ENCODE peak calls at places on chromosomes 2 and 18, in five cellular contexts. W is stimulated activated naive CD8-positive, alpha-beta T cell treated with anti-CD3 and anti-CD28 coated beads, Interleukin-15, Interleukin-2, amounts not matched to agents 100 U/mL and 50 U/mL, for 24 hours; J is GM20000; A is pons; V is GDM1. F is an unnamed sample.

GRCh38 chr2:37443082-37443481 is 98.7 kb downstream of the QPCT start:
- DNase-seq in J (no peak), A (no peak), W (no peak), V (no peak), F (no peak)

GRCh38 chr2:121771976-121772742 is 16.7 kb downstream of the TSN start:
- DNase-seq in W (no peak), J (no peak), V (no peak), A (no peak), F (no peak)

GRCh38 chr2:176081993-176082884 is 1.5 kb downstream of the EVX2 start:
- DNase-seq in V (no peak), W (no peak), A (no peak), J (no peak), F (no peak)

GRCh38 chr2:135987441-135987840 is 2.0 kb upstream of the DARS1 start:
- DNase-seq in V (no peak), J (no peak), A (no peak), W (no peak), F (no peak)

GRCh38 chr2:7194950-7195349 is 277.7 kb downstream of the RNF144A start:
- DNase-seq in V (no peak), A (no peak), J (no peak), W (no peak), F (no peak)

GRCh38 chr2:144140896-144141295 is 379.0 kb downstream of the ZEB2 start:
- DNase-seq in V (no peak), A (no peak), W (no peak), J (no peak), F (no peak)

GRCh38 chr2:2291500-2292260 is 39.4 kb downstream of the MYT1L start:
- DNase-seq in A (no peak), V (no peak), W (no peak), J (no peak), F (peak)

GRCh38 chr2:69571189-69571588 is 72.3 kb downstream of the AAK1 start:
- DNase-seq in J (no peak), A (no peak), W (no peak), V (no peak), F (no peak)

GRCh38 chr18:41462946-41463345 is 492.1 kb upstream of the PIK3C3 start:
- DNase-seq in A (no peak), W (no peak), J (no peak), V (no peak), F (no peak)

GRCh38 chr2:146837857-146838256 is 1007.0 kb upstream of the ACVR2A start:
- DNase-seq in A (no peak), J (no peak), V (no peak), W (no peak), F (no peak)

GRCh38 chr2:66271777-66272176 is 163.1 kb upstream of the MEIS1 start:
- DNase-seq in A (no peak), J (no peak), V (no peak), W (no peak), F (no peak)

GRCh38 chr2:201257381-201257940 is 2.9 kb upstream of the CASP8 start:
- DNase-seq in J (peak), V (peak), A (peak), W (peak), F (peak)

GRCh38 chr2:25257032-25257455 is 84.7 kb downstream of the DNMT3A start:
- DNase-seq in J (no peak), V (no peak), A (peak), W (no peak), F (peak)

GRCh38 chr18:58866261-58867232 is 1.9 kb downstream of the ZNF532 start:
- DNase-seq in W (no peak), J (no peak), A (no peak), V (no peak), F (peak)

GRCh38 chr2:65228249-65228750 is 669 bp downstream of the ACTR2 start:
- DNase-seq in J (peak), A (peak), V (peak), W (no peak), F (peak)

GRCh38 chr2:3575534-3576324 is 669 bp downstream of the RPS7 start:
- DNase-seq in V (no peak), W (no peak), J (no peak), A (no peak), F (no peak)

GRCh38 chr2:95059656-95060370 is 34.3 kb downstream of the MAL start:
- DNase-seq in A (no peak), W (no peak), V (no peak), J (no peak), F (no peak)

GRCh38 chr18:61096231-61096630 is 237.0 kb upstream of the CDH20 start:
- DNase-seq in A (no peak), J (no peak), V (no peak), W (no peak), F (no peak)

GRCh38 chr2:31729442-31730092 is 148.8 kb upstream of the SRD5A2 start:
- DNase-seq in W (no peak), A (no peak), J (peak), V (no peak), F (peak)

GRCh38 chr2:241773511-241774418 is 2.9 kb upstream of the GAL3ST2 start:
- DNase-seq in J (peak), V (no peak), A (no peak), W (no peak), F (no peak)

GRCh38 chr2:163155279-163155883 is 316.8 kb upstream of the KCNH7 start:
- DNase-seq in A (peak), V (no peak), J (peak), W (no peak), F (peak)

GRCh38 chr2:230067990-230068657 is 600 bp downstream of the SLC16A14 start:
- DNase-seq in J (peak), A (peak), V (no peak), W (peak), F (peak)

F was measured in G401.